ENCODE peak calls at places on chromosomes 4 and X, in seven cellular contexts. One of them, this sample, is unnamed. For H3K4me1, the result is how much of the 10 kb centered on the place peaks cover.

GRCh38 chr4:94507708-94508107 is 56.0 kb downstream of the PDLIM5 start:
- DNase-seq in ascending aorta: no peak
- DNase-seq in cardiac muscle cell: peak
- DNase-seq in astrocyte: peak
- DNase-seq in Caco-2: peak
- DNase-seq in IMR-90: peak
- DNase-seq in A549: peak
- DNase-seq in this sample: peak

GRCh38 chr4:69095301-69095731 is 958 bp upstream of the UGT2B7 start:
- DNase-seq in astrocyte: peak
- DNase-seq in A549: peak
- DNase-seq in ascending aorta: no peak
- DNase-seq in Caco-2: no peak
- DNase-seq in cardiac muscle cell: no peak
- DNase-seq in IMR-90: peak
- DNase-seq in this sample: no peak

GRCh38 chrX:22300130-22300529 is 27.4 kb downstream of the CBLL2 start:
- DNase-seq in astrocyte: peak
- DNase-seq in A549: peak
- DNase-seq in Caco-2: no peak
- DNase-seq in IMR-90: peak
- DNase-seq in ascending aorta: no peak
- DNase-seq in cardiac muscle cell: peak
- DNase-seq in this sample: peak

GRCh38 chrX:124605518-124605917 is 259.2 kb downstream of the SH2D1A start:
- DNase-seq in IMR-90: no peak
- DNase-seq in ascending aorta: no peak
- DNase-seq in astrocyte: no peak
- DNase-seq in Caco-2: no peak
- DNase-seq in cardiac muscle cell: no peak
- DNase-seq in A549: no peak
- DNase-seq in this sample: no peak

GRCh38 chr4:40178672-40179071 is 18.2 kb upstream of the RHOH start:
- DNase-seq in Caco-2: no peak
- DNase-seq in astrocyte: no peak
- DNase-seq in A549: no peak
- DNase-seq in IMR-90: no peak
- DNase-seq in ascending aorta: no peak
- DNase-seq in cardiac muscle cell: no peak
- DNase-seq in this sample: no peak

GRCh38 chr4:138925495-138925894 is 90.1 kb upstream of the NOCT start:
- DNase-seq in A549: no peak
- DNase-seq in Caco-2: no peak
- DNase-seq in cardiac muscle cell: no peak
- DNase-seq in astrocyte: no peak
- DNase-seq in ascending aorta: no peak
- DNase-seq in IMR-90: peak
- DNase-seq in this sample: no peak

GRCh38 chr4:77782102-77782835 is 36.9 kb downstream of the CNOT6L start:
- DNase-seq in IMR-90: no peak
- DNase-seq in ascending aorta: no peak
- DNase-seq in A549: no peak
- DNase-seq in cardiac muscle cell: no peak
- DNase-seq in Caco-2: no peak
- DNase-seq in astrocyte: no peak
- DNase-seq in this sample: no peak

GRCh38 chrX:123013141-123013540 is 170.9 kb upstream of the GRIA3 start:
- DNase-seq in cardiac muscle cell: no peak
- DNase-seq in astrocyte: peak
- DNase-seq in ascending aorta: no peak
- DNase-seq in Caco-2: no peak
- DNase-seq in IMR-90: no peak
- DNase-seq in A549: no peak
- DNase-seq in this sample: peak

GRCh38 chr4:26058537-26058936 is 144.5 kb downstream of the SMIM20 start:
- DNase-seq in cardiac muscle cell: no peak
- DNase-seq in IMR-90: no peak
- DNase-seq in astrocyte: no peak
- DNase-seq in A549: no peak
- DNase-seq in ascending aorta: no peak
- DNase-seq in Caco-2: no peak
- DNase-seq in this sample: peak

GRCh38 chr4:25069014-25069413 is 38.3 kb upstream of the LGI2 start:
- DNase-seq in IMR-90: no peak
- DNase-seq in astrocyte: no peak
- DNase-seq in A549: peak
- DNase-seq in ascending aorta: no peak
- DNase-seq in cardiac muscle cell: no peak
- DNase-seq in Caco-2: peak
- DNase-seq in this sample: no peak

GRCh38 chr4:41232406-41232805 is 18.1 kb upstream of the APBB2 start:
- DNase-seq in cardiac muscle cell: no peak
- DNase-seq in IMR-90: no peak
- DNase-seq in ascending aorta: no peak
- DNase-seq in A549: no peak
- DNase-seq in astrocyte: no peak
- DNase-seq in Caco-2: no peak
- DNase-seq in this sample: no peak

GRCh38 chr4:165384608-165385007 is 5.8 kb downstream of the CPE start:
- DNase-seq in A549: no peak
- DNase-seq in IMR-90: peak
- DNase-seq in cardiac muscle cell: no peak
- DNase-seq in astrocyte: peak
- DNase-seq in Caco-2: peak
- DNase-seq in ascending aorta: no peak
- DNase-seq in this sample: peak

GRCh38 chr4:38747629-38748028 is 35.2 kb downstream of the TLR10 start:
- DNase-seq in astrocyte: no peak
- DNase-seq in Caco-2: no peak
- DNase-seq in cardiac muscle cell: no peak
- DNase-seq in ascending aorta: no peak
- DNase-seq in A549: no peak
- DNase-seq in IMR-90: no peak
- DNase-seq in this sample: no peak

GRCh38 chr4:38739438-38739837 is 43.4 kb downstream of the TLR10 start:
- DNase-seq in ascending aorta: no peak
- DNase-seq in cardiac muscle cell: no peak
- DNase-seq in Caco-2: no peak
- DNase-seq in IMR-90: no peak
- DNase-seq in A549: no peak
- DNase-seq in astrocyte: no peak
- DNase-seq in this sample: peak

GRCh38 chr4:38740303-38740702 is 42.5 kb downstream of the TLR10 start:
- DNase-seq in astrocyte: no peak
- DNase-seq in cardiac muscle cell: no peak
- DNase-seq in ascending aorta: no peak
- DNase-seq in Caco-2: no peak
- DNase-seq in IMR-90: no peak
- DNase-seq in A549: no peak
- DNase-seq in this sample: no peak

GRCh38 chr4:38745881-38746280 is 36.9 kb downstream of the TLR10 start:
- DNase-seq in ascending aorta: no peak
- DNase-seq in cardiac muscle cell: no peak
- DNase-seq in Caco-2: no peak
- DNase-seq in A549: no peak
- DNase-seq in astrocyte: no peak
- DNase-seq in IMR-90: no peak
- DNase-seq in this sample: no peak

GRCh38 chr4:38743866-38744265 is 38.9 kb downstream of the TLR10 start:
- DNase-seq in A549: no peak
- DNase-seq in IMR-90: no peak
- DNase-seq in ascending aorta: no peak
- DNase-seq in Caco-2: no peak
- DNase-seq in astrocyte: no peak
- DNase-seq in cardiac muscle cell: no peak
- DNase-seq in this sample: no peak
- H3K4me1 ChIP-seq in A549: under half
- H3K4me1 ChIP-seq in IMR-90: under half
- H3K4me1 ChIP-seq in ascending aorta: under half
- H3K4me1 ChIP-seq in Caco-2: under half
- H3K4me1 ChIP-seq in astrocyte: under half
- H3K4me1 ChIP-seq in cardiac muscle cell: under half
- H3K4me1 ChIP-seq in this sample: under half

GRCh38 chr4:101346312-101346561 is 1.1 kb downstream of the PPP3CA start:
- DNase-seq in Caco-2: no peak
- DNase-seq in cardiac muscle cell: no peak
- DNase-seq in IMR-90: no peak
- DNase-seq in astrocyte: no peak
- DNase-seq in A549: no peak
- DNase-seq in ascending aorta: no peak
- DNase-seq in this sample: no peak

GRCh38 chr4:101345596-101346311 is 1.6 kb downstream of the PPP3CA start:
- DNase-seq in cardiac muscle cell: peak
- DNase-seq in A549: peak
- DNase-seq in Caco-2: peak
- DNase-seq in ascending aorta: peak
- DNase-seq in IMR-90: peak
- DNase-seq in astrocyte: no peak
- DNase-seq in this sample: no peak

GRCh38 chr4:101347267-101347556 is at the start of gene PPP3CA:
- DNase-seq in Caco-2: no peak
- DNase-seq in IMR-90: no peak
- DNase-seq in ascending aorta: no peak
- DNase-seq in cardiac muscle cell: peak
- DNase-seq in A549: no peak
- DNase-seq in astrocyte: no peak
- DNase-seq in this sample: no peak

GRCh38 chr4:101346562-101347266 is 612 bp downstream of the PPP3CA start:
- DNase-seq in IMR-90: peak
- DNase-seq in Caco-2: peak
- DNase-seq in astrocyte: peak
- DNase-seq in ascending aorta: peak
- DNase-seq in A549: peak
- DNase-seq in cardiac muscle cell: peak
- DNase-seq in this sample: no peak

DNA sequence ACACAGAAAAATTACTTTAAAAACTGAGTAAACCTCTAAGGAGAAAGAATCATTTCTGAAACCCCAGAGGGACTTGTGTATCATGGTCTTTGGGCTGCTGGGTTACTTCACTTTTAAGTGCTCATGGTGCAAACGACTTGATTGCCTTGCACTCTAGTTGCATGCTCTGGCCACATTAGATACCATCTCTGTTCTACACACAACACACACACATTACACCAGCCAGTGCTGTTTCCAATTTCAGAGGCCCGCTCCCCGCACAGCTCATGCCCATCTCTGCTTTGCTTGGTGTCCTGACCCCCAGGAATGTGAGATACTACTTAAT is 2.1 kb downstream of the PPP3CA start:
- DNase-seq in astrocyte: no peak
- DNase-seq in A549: no peak
- DNase-seq in ascending aorta: no peak
- DNase-seq in IMR-90: peak
- DNase-seq in Caco-2: no peak
- DNase-seq in cardiac muscle cell: no peak
- DNase-seq in this sample: no peak
- H3K4me1 ChIP-seq in astrocyte: under half
- H3K4me1 ChIP-seq in A549: half or more
- H3K4me1 ChIP-seq in ascending aorta: under half
- H3K4me1 ChIP-seq in IMR-90: under half
- H3K4me1 ChIP-seq in Caco-2: under half
- H3K4me1 ChIP-seq in cardiac muscle cell: under half
- H3K4me1 ChIP-seq in this sample: under half

GRCh38 chr4:1297456-1298325 is 8.0 kb downstream of the MAEA start:
- DNase-seq in ascending aorta: no peak
- DNase-seq in Caco-2: no peak
- DNase-seq in A549: no peak
- DNase-seq in astrocyte: no peak
- DNase-seq in cardiac muscle cell: no peak
- DNase-seq in IMR-90: no peak
- DNase-seq in this sample: no peak

GRCh38 chr4:1294891-1295290 is 5.2 kb downstream of the MAEA start:
- DNase-seq in astrocyte: no peak
- DNase-seq in ascending aorta: no peak
- DNase-seq in A549: no peak
- DNase-seq in cardiac muscle cell: no peak
- DNase-seq in Caco-2: no peak
- DNase-seq in IMR-90: no peak
- DNase-seq in this sample: no peak

GRCh38 chr4:1295405-1296055 is 5.8 kb downstream of the MAEA start:
- DNase-seq in IMR-90: no peak
- DNase-seq in A549: no peak
- DNase-seq in cardiac muscle cell: no peak
- DNase-seq in astrocyte: no peak
- DNase-seq in ascending aorta: no peak
- DNase-seq in Caco-2: no peak
- DNase-seq in this sample: no peak

GRCh38 chr4:1297023-1297395 is 7.3 kb downstream of the MAEA start:
- DNase-seq in A549: no peak
- DNase-seq in ascending aorta: no peak
- DNase-seq in IMR-90: no peak
- DNase-seq in Caco-2: no peak
- DNase-seq in astrocyte: no peak
- DNase-seq in cardiac muscle cell: no peak
- DNase-seq in this sample: no peak

GRCh38 chr4:1296324-1297022 is 6.8 kb downstream of the MAEA start:
- DNase-seq in cardiac muscle cell: no peak
- DNase-seq in ascending aorta: no peak
- DNase-seq in Caco-2: no peak
- DNase-seq in IMR-90: no peak
- DNase-seq in astrocyte: no peak
- DNase-seq in A549: no peak
- DNase-seq in this sample: no peak
- H3K4me1 ChIP-seq in cardiac muscle cell: under half
- H3K4me1 ChIP-seq in ascending aorta: under half
- H3K4me1 ChIP-seq in Caco-2: under half
- H3K4me1 ChIP-seq in IMR-90: under half
- H3K4me1 ChIP-seq in astrocyte: under half
- H3K4me1 ChIP-seq in A549: under half
- H3K4me1 ChIP-seq in this sample: under half

GRCh38 chr4:153467154-153467896 is 1.2 kb downstream of the TMEM131L start:
- DNase-seq in cardiac muscle cell: peak
- DNase-seq in Caco-2: peak
- DNase-seq in A549: no peak
- DNase-seq in astrocyte: no peak
- DNase-seq in IMR-90: no peak
- DNase-seq in ascending aorta: no peak
- DNase-seq in this sample: peak

GRCh38 chr4:153468587-153468986 is 2.4 kb downstream of the TMEM131L start:
- DNase-seq in Caco-2: no peak
- DNase-seq in cardiac muscle cell: no peak
- DNase-seq in A549: no peak
- DNase-seq in astrocyte: no peak
- DNase-seq in ascending aorta: no peak
- DNase-seq in IMR-90: no peak
- DNase-seq in this sample: no peak

GRCh38 chr4:153465922-153466636 is at the start of gene TMEM131L:
- DNase-seq in astrocyte: no peak
- DNase-seq in IMR-90: peak
- DNase-seq in ascending aorta: no peak
- DNase-seq in Caco-2: peak
- DNase-seq in cardiac muscle cell: peak
- DNase-seq in A549: peak
- DNase-seq in this sample: peak

GRCh38 chr4:153466637-153467153 is 535 bp downstream of the TMEM131L start:
- DNase-seq in cardiac muscle cell: peak
- DNase-seq in ascending aorta: no peak
- DNase-seq in astrocyte: no peak
- DNase-seq in IMR-90: no peak
- DNase-seq in Caco-2: no peak
- DNase-seq in A549: no peak
- DNase-seq in this sample: no peak

GRCh38 chr4:153467897-153468262 is 1.7 kb downstream of the TMEM131L start:
- DNase-seq in cardiac muscle cell: no peak
- DNase-seq in A549: no peak
- DNase-seq in ascending aorta: no peak
- DNase-seq in IMR-90: no peak
- DNase-seq in astrocyte: no peak
- DNase-seq in Caco-2: no peak
- DNase-seq in this sample: no peak
- H3K4me1 ChIP-seq in cardiac muscle cell: under half
- H3K4me1 ChIP-seq in A549: under half
- H3K4me1 ChIP-seq in ascending aorta: under half
- H3K4me1 ChIP-seq in IMR-90: under half
- H3K4me1 ChIP-seq in astrocyte: under half
- H3K4me1 ChIP-seq in Caco-2: under half
- H3K4me1 ChIP-seq in this sample: under half

This sample was measured in foreskin keratinocyte.